ENCODE peak calls at places on chromosome 20, in nine cellular contexts. One of them, this sample, is unnamed.
A peak's percentile ranks its signal among the peaks of the same experiment; 100 is the strongest.

GRCh38 chr20:34271961-34272360 is 30.7 kb downstream of the ASIP start:
- DNase-seq in AG20443: peak; percentile 78
- DNase-seq in T-cell: no peak
- DNase-seq in Kasumi-1: no peak
- DNase-seq in tibial artery: no peak
- DNase-seq in GM20000: no peak
- DNase-seq in MM.1S: no peak
- DNase-seq in NCI-H1092: no peak
- DNase-seq in stimulated activated CD4-positive, alpha-beta T cell treated with anti-CD3 and anti-CD28 coated beads, Interleukin-4, amount 100 ng/mL, for 48 hours: no peak
- DNase-seq in this sample: no peak

GRCh38 chr20:49270177-49270576 is 7.7 kb downstream of the ZNFX1 start:
- DNase-seq in AG20443: peak; percentile 84
- DNase-seq in T-cell: no peak
- DNase-seq in Kasumi-1: no peak
- DNase-seq in tibial artery: no peak
- DNase-seq in GM20000: no peak
- DNase-seq in MM.1S: no peak
- DNase-seq in NCI-H1092: no peak
- DNase-seq in stimulated activated CD4-positive, alpha-beta T cell treated with anti-CD3 and anti-CD28 coated beads, Interleukin-4, amount 100 ng/mL, for 48 hours: no peak
- DNase-seq in this sample: no peak

GRCh38 chr20:37955511-37955910 is 52.6 kb downstream of the VSTM2L start:
- DNase-seq in AG20443: no peak
- DNase-seq in T-cell: no peak
- DNase-seq in Kasumi-1: no peak
- DNase-seq in tibial artery: no peak
- DNase-seq in GM20000: no peak
- DNase-seq in MM.1S: no peak
- DNase-seq in NCI-H1092: no peak
- DNase-seq in stimulated activated CD4-positive, alpha-beta T cell treated with anti-CD3 and anti-CD28 coated beads, Interleukin-4, amount 100 ng/mL, for 48 hours: no peak
- DNase-seq in this sample: no peak

GRCh38 chr20:37384683-37385174 is 38.8 kb downstream of the SRC start:
- DNase-seq in AG20443: peak; percentile 91
- DNase-seq in T-cell: peak; percentile 60
- DNase-seq in Kasumi-1: peak; percentile 18
- DNase-seq in tibial artery: peak; percentile 38
- DNase-seq in GM20000: peak; percentile 92
- DNase-seq in MM.1S: peak; percentile 63
- DNase-seq in NCI-H1092: no peak
- DNase-seq in stimulated activated CD4-positive, alpha-beta T cell treated with anti-CD3 and anti-CD28 coated beads, Interleukin-4, amount 100 ng/mL, for 48 hours: peak; percentile 52
- DNase-seq in this sample: peak; percentile 64

GRCh38 chr20:4932061-4932460 is 69.2 kb downstream of the SLC23A2 start:
- DNase-seq in AG20443: peak; percentile 28
- DNase-seq in T-cell: no peak
- DNase-seq in Kasumi-1: no peak
- DNase-seq in tibial artery: no peak
- DNase-seq in GM20000: no peak
- DNase-seq in MM.1S: no peak
- DNase-seq in NCI-H1092: no peak
- DNase-seq in stimulated activated CD4-positive, alpha-beta T cell treated with anti-CD3 and anti-CD28 coated beads, Interleukin-4, amount 100 ng/mL, for 48 hours: no peak
- DNase-seq in this sample: no peak

GRCh38 chr20:18754030-18754659 is 59.4 kb upstream of the SCP2D1 start:
- DNase-seq in AG20443: no peak
- DNase-seq in T-cell: no peak
- DNase-seq in Kasumi-1: peak; percentile 6
- DNase-seq in tibial artery: no peak
- DNase-seq in GM20000: peak; percentile 72
- DNase-seq in MM.1S: peak; percentile 92
- DNase-seq in NCI-H1092: no peak
- DNase-seq in stimulated activated CD4-positive, alpha-beta T cell treated with anti-CD3 and anti-CD28 coated beads, Interleukin-4, amount 100 ng/mL, for 48 hours: no peak
- DNase-seq in this sample: no peak

GRCh38 chr20:33772439-33772838 is 38.7 kb upstream of the CHMP4B start:
- DNase-seq in AG20443: no peak
- DNase-seq in T-cell: no peak
- DNase-seq in Kasumi-1: no peak
- DNase-seq in tibial artery: no peak
- DNase-seq in GM20000: no peak
- DNase-seq in MM.1S: no peak
- DNase-seq in NCI-H1092: no peak
- DNase-seq in stimulated activated CD4-positive, alpha-beta T cell treated with anti-CD3 and anti-CD28 coated beads, Interleukin-4, amount 100 ng/mL, for 48 hours: no peak
- DNase-seq in this sample: no peak

GRCh38 chr20:12276011-12276673 is 358.4 kb downstream of the BTBD3 start:
- DNase-seq in AG20443: no peak
- DNase-seq in T-cell: no peak
- DNase-seq in Kasumi-1: no peak
- DNase-seq in tibial artery: no peak
- DNase-seq in GM20000: no peak
- DNase-seq in MM.1S: peak; percentile 68
- DNase-seq in NCI-H1092: no peak
- DNase-seq in stimulated activated CD4-positive, alpha-beta T cell treated with anti-CD3 and anti-CD28 coated beads, Interleukin-4, amount 100 ng/mL, for 48 hours: no peak
- DNase-seq in this sample: no peak

GRCh38 chr20:50172347-50173013 is 18.1 kb upstream of the CEBPB start:
- DNase-seq in AG20443: peak; percentile 92
- DNase-seq in T-cell: no peak
- DNase-seq in Kasumi-1: no peak
- DNase-seq in tibial artery: peak; percentile 88
- DNase-seq in GM20000: no peak
- DNase-seq in MM.1S: no peak
- DNase-seq in NCI-H1092: no peak
- DNase-seq in stimulated activated CD4-positive, alpha-beta T cell treated with anti-CD3 and anti-CD28 coated beads, Interleukin-4, amount 100 ng/mL, for 48 hours: no peak
- DNase-seq in this sample: no peak

GRCh38 chr20:10432079-10432478 is 1.9 kb downstream of the MKKS start:
- DNase-seq in AG20443: no peak
- DNase-seq in T-cell: no peak
- DNase-seq in Kasumi-1: no peak
- DNase-seq in tibial artery: no peak
- DNase-seq in GM20000: no peak
- DNase-seq in MM.1S: no peak
- DNase-seq in NCI-H1092: no peak
- DNase-seq in stimulated activated CD4-positive, alpha-beta T cell treated with anti-CD3 and anti-CD28 coated beads, Interleukin-4, amount 100 ng/mL, for 48 hours: no peak
- DNase-seq in this sample: no peak

GRCh38 chr20:45105317-45105716 is 4.4 kb upstream of the KCNS1 start:
- DNase-seq in AG20443: peak; percentile 5
- DNase-seq in T-cell: no peak
- DNase-seq in Kasumi-1: no peak
- DNase-seq in tibial artery: no peak
- DNase-seq in GM20000: no peak
- DNase-seq in MM.1S: peak; percentile 5
- DNase-seq in NCI-H1092: no peak
- DNase-seq in stimulated activated CD4-positive, alpha-beta T cell treated with anti-CD3 and anti-CD28 coated beads, Interleukin-4, amount 100 ng/mL, for 48 hours: no peak
- DNase-seq in this sample: no peak

GRCh38 chr20:45781391-45781931 is 10.2 kb downstream of the WFDC3 start:
- DNase-seq in AG20443: peak; percentile 52
- DNase-seq in T-cell: no peak
- DNase-seq in Kasumi-1: no peak
- DNase-seq in tibial artery: peak; percentile 34
- DNase-seq in GM20000: no peak
- DNase-seq in MM.1S: no peak
- DNase-seq in NCI-H1092: no peak
- DNase-seq in stimulated activated CD4-positive, alpha-beta T cell treated with anti-CD3 and anti-CD28 coated beads, Interleukin-4, amount 100 ng/mL, for 48 hours: no peak
- DNase-seq in this sample: peak; percentile 67

GRCh38 chr20:58649288-58650180 is 1.5 kb upstream of the STX16 start:
- DNase-seq in AG20443: peak; percentile 36
- DNase-seq in T-cell: peak; percentile 14
- DNase-seq in Kasumi-1: peak; percentile 14
- DNase-seq in tibial artery: peak; percentile 23
- DNase-seq in GM20000: peak; percentile 48
- DNase-seq in MM.1S: no peak
- DNase-seq in NCI-H1092: no peak
- DNase-seq in stimulated activated CD4-positive, alpha-beta T cell treated with anti-CD3 and anti-CD28 coated beads, Interleukin-4, amount 100 ng/mL, for 48 hours: peak; percentile 15
- DNase-seq in this sample: peak; percentile 44

GRCh38 chr20:56780266-56780665 is 151.2 kb downstream of the TFAP2C start:
- DNase-seq in AG20443: no peak
- DNase-seq in T-cell: no peak
- DNase-seq in Kasumi-1: no peak
- DNase-seq in tibial artery: no peak
- DNase-seq in GM20000: no peak
- DNase-seq in MM.1S: no peak
- DNase-seq in NCI-H1092: no peak
- DNase-seq in stimulated activated CD4-positive, alpha-beta T cell treated with anti-CD3 and anti-CD28 coated beads, Interleukin-4, amount 100 ng/mL, for 48 hours: no peak
- DNase-seq in this sample: no peak

GRCh38 chr20:45621593-45621992 is 7.9 kb upstream of the WFDC10A start:
- DNase-seq in AG20443: no peak
- DNase-seq in T-cell: no peak
- DNase-seq in Kasumi-1: no peak
- DNase-seq in tibial artery: no peak
- DNase-seq in GM20000: no peak
- DNase-seq in MM.1S: no peak
- DNase-seq in NCI-H1092: no peak
- DNase-seq in stimulated activated CD4-positive, alpha-beta T cell treated with anti-CD3 and anti-CD28 coated beads, Interleukin-4, amount 100 ng/mL, for 48 hours: no peak
- DNase-seq in this sample: no peak

GRCh38 chr20:21322083-21322710 is 19.1 kb downstream of the XRN2 start:
- DNase-seq in AG20443: no peak
- DNase-seq in T-cell: no peak
- DNase-seq in Kasumi-1: no peak
- DNase-seq in tibial artery: no peak
- DNase-seq in GM20000: no peak
- DNase-seq in MM.1S: no peak
- DNase-seq in NCI-H1092: no peak
- DNase-seq in stimulated activated CD4-positive, alpha-beta T cell treated with anti-CD3 and anti-CD28 coated beads, Interleukin-4, amount 100 ng/mL, for 48 hours: no peak
- DNase-seq in this sample: no peak